ENCODE peak calls at places on chromosomes 16 and 17, in six cellular contexts. P, U, T, Z, K and O are unnamed samples. For H3K36me3, the result is how much of the 10 kb centered on the place peaks cover.

GRCh38 chr17:46818929-46819859 is 702 bp upstream of the WNT3 start:
- DNase-seq in P (no peak), U (no peak), T (no peak), Z (no peak), K (no peak), O (no peak)

GRCh38 chr16:1385232-1385631 is 29.3 kb downstream of the UNKL start:
- DNase-seq in P (no peak), U (no peak), T (no peak), Z (no peak), K (no peak), O (no peak)

GRCh38 chr16:87392823-87393679 is 915 bp downstream of the MAP1LC3B start:
- DNase-seq in P (peak), U (peak), T (peak), Z (peak), K (no peak), O (no peak)

GRCh38 chr16:81715358-81716196 is 63.5 kb upstream of the PLCG2 start:
- DNase-seq in P (no peak), U (no peak), T (no peak), Z (no peak), K (no peak), O (no peak)

GRCh38 chr16:59573528-59574271 is 839.6 kb upstream of the GOT2 start:
- DNase-seq in P (no peak), U (no peak), T (no peak), Z (no peak), K (no peak), O (no peak)

GRCh38 chr17:29615492-29616299 is 7.0 kb downstream of the CORO6 start:
- DNase-seq in P (peak), U (peak), T (peak), Z (peak), K (peak), O (peak)

GRCh38 chr17:1186923-1187771 is 7.4 kb upstream of the ABR start:
- DNase-seq in P (peak), U (peak), T (peak), Z (peak), K (peak), O (peak)

GRCh38 chr17:30363715-30364202 is 15.0 kb upstream of the CPD start:
- DNase-seq in P (no peak), U (no peak), T (no peak), Z (peak), K (no peak), O (no peak)

GRCh38 chr17:65547253-65547670 is 14.2 kb downstream of the AXIN2 start:
- DNase-seq in P (peak), U (no peak), T (no peak), Z (no peak), K (peak), O (no peak)

GRCh38 chr16:67844441-67844840 is 2.3 kb upstream of the NUTF2 start:
- DNase-seq in P (no peak), U (no peak), T (no peak), Z (no peak), K (no peak), O (no peak)

GRCh38 chr17:47851764-47852112 is 775 bp upstream of the SP6 start:
- DNase-seq in P (no peak), U (no peak), T (no peak), Z (no peak), K (no peak), O (no peak)

GRCh38 chr17:80866050-80866793 is 125.4 kb upstream of the CHMP6 start:
- DNase-seq in P (peak), U (peak), T (peak), Z (peak), K (peak), O (peak)

GRCh38 chr17:7466644-7467341 is 12.6 kb downstream of the ZBTB4 start:
- DNase-seq in P (peak), U (peak), T (peak), Z (peak), K (no peak), O (peak)

GRCh38 chr17:75288784-75289121 is 480 bp downstream of the SLC25A19 start:
- DNase-seq in P (no peak), U (no peak), T (no peak), Z (no peak), K (no peak), O (no peak)

GRCh38 chr17:3635474-3636153 is 436 bp downstream of the SHPK start:
- DNase-seq in P (no peak), U (no peak), T (no peak), Z (no peak), K (no peak), O (no peak)

GRCh38 chr16:69316595-69317034 is 5.5 kb downstream of the VPS4A start:
- DNase-seq in P (peak), U (no peak), T (no peak), Z (no peak), K (no peak), O (no peak)

GRCh38 chr17:28446716-28447395 is 26.6 kb upstream of the SLC13A2 start:
- DNase-seq in P (no peak), U (no peak), T (no peak), Z (no peak), K (no peak), O (no peak)

GRCh38 chr17:10216213-10216982 is 18.0 kb upstream of the GAS7 start:
- DNase-seq in P (no peak), U (no peak), T (no peak), Z (no peak), K (no peak), O (no peak)

GRCh38 chr17:80804466-80804865 is 187.2 kb upstream of the CHMP6 start:
- DNase-seq in P (no peak), U (no peak), T (no peak), Z (peak), K (no peak), O (no peak)

GRCh38 chr16:48583075-48584065 is 26.6 kb downstream of the N4BP1 start:
- DNase-seq in P (no peak), U (no peak), T (no peak), Z (no peak), K (no peak), O (no peak)

GRCh38 chr17:64632193-64632592 is 29.9 kb downstream of the SMURF2 start:
- DNase-seq in P (no peak), U (no peak), T (no peak), Z (no peak), K (no peak), O (no peak)

GRCh38 chr17:14299261-14300093 is 1.4 kb upstream of the HS3ST3B1 start:
- DNase-seq in P (peak), U (peak), T (peak), Z (peak), K (no peak), O (no peak)

GRCh38 chr16:28213396-28213795 is 1.6 kb upstream of the XPO6 start:
- DNase-seq in P (no peak), U (no peak), T (peak), Z (no peak), K (no peak), O (no peak)

GRCh38 chr16:28211758-28212531 is at the start of gene XPO6:
- DNase-seq in P (peak), U (peak), T (peak), Z (peak), K (peak), O (peak)

GRCh38 chr16:28210979-28211505 is 723 bp downstream of the XPO6 start:
- DNase-seq in P (peak), U (peak), T (peak), Z (peak), K (peak), O (peak)

GRCh38 chr16:28210264-28210663 is 1.5 kb downstream of the XPO6 start:
- DNase-seq in P (no peak), U (no peak), T (peak), Z (no peak), K (no peak), O (no peak)

GRCh38 chr16:28212532-28212873 is 738 bp upstream of the XPO6 start:
- DNase-seq in P (no peak), U (no peak), T (no peak), Z (no peak), K (no peak), O (no peak)
- H3K4me3 ChIP-seq in P (no peak), U (peak), T (peak), Z (peak), K (peak), O (peak)

GRCh38 chr16:85027349-85027967 is at the start of gene KIAA0513:
- DNase-seq in P (peak), U (peak), T (peak), Z (peak), K (peak), O (peak)
- TF ChIP-seq POLR2A in P (peak), U (peak), T (peak), Z (peak), K (peak), O (peak)

GRCh38 chr16:19710191-19710908 is 7.7 kb downstream of the KNOP1 start:
- DNase-seq in P (no peak), U (no peak), T (peak), Z (peak), K (no peak), O (no peak)
- H3K36me3 ChIP-seq in P (under half), U (under half), T (under half), Z (under half), K (under half), O (under half)

DNA sequence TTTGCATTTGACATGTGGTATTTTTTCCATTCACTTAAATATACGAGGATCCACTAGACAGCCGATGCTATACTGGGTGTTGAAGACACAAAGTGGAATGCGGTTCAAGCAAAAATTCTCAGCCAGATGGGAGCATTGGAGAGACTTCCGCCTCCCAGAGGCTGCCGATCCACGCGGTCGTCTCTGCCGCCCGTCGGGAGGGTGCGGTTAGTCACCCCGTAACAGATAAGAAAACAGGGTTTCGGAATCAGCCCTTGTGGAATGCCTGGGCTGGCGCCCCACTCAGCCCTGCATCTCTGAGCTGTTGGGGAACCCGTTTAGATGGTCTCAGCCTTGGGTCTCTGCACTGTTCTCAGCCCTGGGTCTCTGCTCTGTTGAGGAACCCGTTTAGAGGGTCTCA is 7.3 kb downstream of the GSE1 start:
- DNase-seq in P (no peak), U (no peak), T (no peak), Z (no peak), K (no peak), O (no peak)
- H3K4me3 ChIP-seq in P (no peak), U (no peak), T (no peak), Z (no peak), K (no peak), O (no peak)

DNA sequence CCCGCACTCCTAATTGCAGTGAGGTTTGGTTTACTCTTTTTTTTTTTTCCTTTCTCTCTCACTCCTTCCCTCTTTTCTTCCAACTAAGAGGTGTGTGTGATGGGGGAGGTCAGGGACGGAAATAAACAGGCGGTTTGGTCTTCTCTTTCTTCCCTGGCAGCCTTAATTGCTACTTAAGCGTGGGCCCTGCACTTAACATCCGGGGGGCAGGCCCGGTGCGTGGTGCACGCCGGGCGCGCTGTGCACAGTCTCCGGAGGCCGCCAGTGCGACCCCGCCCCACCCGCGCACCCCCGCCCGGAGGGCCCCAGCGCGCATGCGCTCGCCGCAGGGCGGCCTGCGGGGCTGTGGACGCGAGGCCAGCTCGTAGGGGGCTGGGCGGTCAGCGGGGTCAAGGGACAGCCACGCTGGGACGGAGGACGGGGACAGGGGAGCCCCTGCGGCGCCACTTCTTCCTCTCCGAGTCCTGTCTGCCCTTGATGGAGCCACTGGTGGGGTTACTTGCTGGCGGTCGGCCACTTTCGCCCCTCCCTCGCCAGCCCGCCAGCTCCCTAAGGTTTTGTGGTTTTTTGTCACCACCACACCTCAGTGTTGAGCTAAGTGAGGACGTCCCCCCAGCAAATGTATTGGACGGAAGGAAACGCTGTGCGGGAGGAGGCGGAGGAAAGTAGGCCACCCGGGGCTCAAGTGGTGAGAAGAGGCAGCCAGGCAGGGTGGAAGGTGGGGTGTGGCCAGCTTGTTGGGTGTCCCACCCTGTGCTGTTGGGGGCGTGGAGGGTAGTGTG is 120.9 kb downstream of the MRM1 start:
- DNase-seq in P (peak), U (peak), T (peak), Z (peak), K (peak), O (no peak)
- TF ChIP-seq POLR2A in P (no peak), U (no peak), T (no peak), Z (no peak), K (peak), O (no peak)

GRCh38 chr17:78406396-78406795 is 27.9 kb downstream of the PGS1 start:
- DNase-seq in P (no peak), U (no peak), T (no peak), Z (no peak), K (no peak), O (no peak)

GRCh38 chr17:78411241-78411855 is 32.9 kb downstream of the PGS1 start:
- DNase-seq in P (no peak), U (no peak), T (peak), Z (peak), K (no peak), O (no peak)

GRCh38 chr17:78407387-78407990 is 29.0 kb downstream of the PGS1 start:
- DNase-seq in P (no peak), U (no peak), T (no peak), Z (no peak), K (no peak), O (no peak)

GRCh38 chr17:78408476-78409020 is 30.1 kb downstream of the PGS1 start:
- DNase-seq in P (no peak), U (no peak), T (no peak), Z (no peak), K (no peak), O (no peak)

DNA sequence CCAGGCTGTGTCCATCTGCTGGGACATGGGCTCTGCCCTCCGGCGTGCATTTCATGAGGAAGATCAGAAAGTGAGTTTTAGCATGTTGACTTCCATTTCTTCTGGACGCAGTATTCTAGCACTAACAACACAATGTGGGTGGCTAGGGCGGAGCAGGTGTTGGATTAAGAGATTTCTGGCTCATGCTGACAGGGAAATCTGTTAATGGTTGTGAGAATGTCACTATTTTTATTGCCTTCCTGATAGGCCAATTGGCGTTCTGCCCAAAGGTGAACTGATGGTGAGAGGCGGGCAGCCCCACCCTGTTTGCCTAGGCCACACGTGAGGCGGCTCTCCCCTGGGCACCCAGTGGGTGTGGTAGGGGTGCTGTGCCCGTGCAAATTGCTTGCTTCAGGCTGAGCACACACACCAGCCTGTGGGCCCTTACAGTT is 30.8 kb downstream of the PGS1 start:
- DNase-seq in P (peak), U (no peak), T (no peak), Z (no peak), K (peak), O (no peak)
- H3K36me3 ChIP-seq in P (under half), U (under half), T (under half), Z (under half), K (under half), O (under half)

GRCh38 chr16:58421529-58421928 is 29.3 kb downstream of the GINS3 start:
- DNase-seq in P (no peak), U (no peak), T (no peak), Z (no peak), K (no peak), O (no peak)
- H3K4me3 ChIP-seq in P (no peak), U (no peak), T (no peak), Z (no peak), K (no peak), O (no peak)

GRCh38 chr17:50866950-50867855 is 1.0 kb upstream of the TOB1 start:
- DNase-seq in P (peak), U (peak), T (peak), Z (peak), K (peak), O (peak)
- TF ChIP-seq POLR2A in P (peak), U (peak), T (peak), Z (peak), K (peak), O (peak)

GRCh38 chr16:260326-260725 is 15.4 kb downstream of the RGS11 start:
- DNase-seq in P (no peak), U (no peak), T (no peak), Z (no peak), K (no peak), O (no peak)
- H3K36me3 ChIP-seq in P (under half), U (under half), T (under half), Z (half or more), K (under half), O (under half)